ENCODE peak calls at places on chromosomes 11 and 22, in four cellular contexts. X is K562, S is HepG2, V is GM12878. G is an unnamed sample.

GRCh38 chr11:2194877-2195755 is 23.5 kb upstream of the TH start:
- DNase-seq in X (peak), S (peak), V (no peak), G (peak)

GRCh38 chr22:50148991-50149721 is 21.4 kb upstream of the PANX2 start:
- DNase-seq in X (peak), S (peak), V (peak), G (peak)

GRCh38 chr11:74007691-74008372 is 1.1 kb downstream of the UCP3 start:
- DNase-seq in X (no peak), S (no peak), V (no peak), G (no peak)

GRCh38 chr11:1876361-1877063 is 15.2 kb downstream of the PRR33 start:
- DNase-seq in X (peak), S (peak), V (no peak), G (peak)

GRCh38 chr11:120354068-120354467 is 17.9 kb downstream of the ARHGEF12 start:
- DNase-seq in X (no peak), S (no peak), V (no peak), G (no peak)

GRCh38 chr11:27699242-27699925 is 871 bp downstream of the BDNF start:
- DNase-seq in X (no peak), S (no peak), V (no peak), G (peak)

GRCh38 chr11:21489735-21490134 is 703.1 kb upstream of the ANO5 start:
- DNase-seq in X (no peak), S (no peak), V (no peak), G (no peak)

GRCh38 chr11:34405079-34405858 is 33.5 kb upstream of the CAT start:
- DNase-seq in X (no peak), S (no peak), V (peak), G (no peak)

GRCh38 chr22:41482319-41482935 is 13.5 kb downstream of the ACO2 start:
- DNase-seq in X (no peak), S (no peak), V (no peak), G (no peak)
- TF ChIP-seq CBFB in X (no peak), S (no peak), V (no peak), G (no peak)

GRCh38 chr11:92457250-92457649 is 232.6 kb downstream of the FAT3 start:
- DNase-seq in X (no peak), S (no peak), V (no peak), G (no peak)

DNA sequence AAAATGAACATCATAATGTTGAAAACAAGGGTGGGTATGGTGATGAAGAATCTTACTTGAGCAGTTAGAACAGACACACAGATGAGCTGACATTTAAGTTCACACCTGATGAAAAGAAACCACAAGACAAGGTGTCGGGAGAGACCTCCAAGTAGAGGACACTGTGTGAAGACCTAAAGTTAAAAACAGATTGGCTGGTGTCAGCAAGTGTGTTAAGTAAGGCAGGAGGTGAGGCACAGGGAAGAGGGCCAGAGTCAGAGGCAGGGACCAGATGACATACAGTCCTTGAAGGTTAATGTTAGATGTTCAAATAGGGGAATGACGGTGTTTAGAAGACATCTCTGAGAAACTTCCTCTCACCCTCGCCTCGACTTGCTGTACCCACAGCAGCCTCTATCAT is 236.9 kb downstream of the FAT3 start:
- DNase-seq in X (no peak), S (no peak), V (no peak), G (no peak)
- TF ChIP-seq ATF2 in X (no peak), S (no peak), V (no peak), G (no peak)

GRCh38 chr22:35537252-35537651 is 3.4 kb upstream of the RASD2 start:
- DNase-seq in X (no peak), S (no peak), V (no peak), G (no peak)
- TF ChIP-seq USF2 in X (no peak), S (no peak), V (no peak), G (no peak)

DNA sequence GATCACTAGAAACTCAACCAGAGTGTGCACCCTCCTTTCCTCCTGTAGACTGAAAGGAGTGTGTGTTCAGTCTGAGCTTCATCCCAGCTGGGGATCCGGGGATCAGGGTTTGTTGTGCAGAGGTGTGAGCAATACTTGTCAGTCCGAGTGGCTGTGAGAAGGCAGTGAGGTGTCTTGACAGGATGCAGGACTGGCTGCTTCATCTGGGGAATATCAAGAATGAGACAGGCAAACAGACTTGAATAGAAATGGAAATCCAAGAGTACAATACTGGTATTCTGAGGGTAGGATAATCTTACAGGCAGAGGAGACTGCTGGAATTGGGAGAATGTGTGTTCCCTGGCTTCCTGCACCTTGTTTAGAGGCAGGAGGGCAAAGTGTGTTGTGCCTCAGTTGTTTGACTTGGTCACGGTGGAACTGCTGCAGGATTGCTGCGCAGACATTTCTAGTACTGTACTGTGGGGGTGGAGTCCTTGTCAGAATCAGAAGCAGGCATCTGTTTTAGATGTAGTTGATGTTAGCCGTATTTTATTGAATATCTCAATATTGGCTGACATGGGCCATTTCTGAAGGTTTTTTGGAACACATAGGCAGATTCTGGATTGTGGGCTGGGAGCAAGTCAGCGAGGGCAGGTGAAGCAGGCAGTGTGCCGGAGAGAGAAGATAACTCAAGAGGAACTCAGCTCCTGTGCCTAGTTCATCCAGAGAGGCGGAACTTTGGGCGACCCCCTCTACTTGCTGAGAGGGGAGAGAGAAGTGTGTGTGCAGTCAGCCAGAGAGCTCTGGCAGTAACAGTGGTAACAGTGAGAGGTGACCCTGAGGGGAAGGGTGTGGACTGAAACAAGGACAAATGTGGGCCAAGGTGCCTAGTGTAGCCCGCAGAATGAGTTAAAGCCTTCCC is 27.1 kb upstream of the GRK2 start:
- DNase-seq in X (peak), S (no peak), V (no peak), G (no peak)
- TF ChIP-seq CBFB in X (no peak), S (no peak), V (no peak), G (no peak)

G was measured in WTC11.